ENCODE peak calls at places on chromosome 11, in four cellular contexts. C is breast epithelium, B is H1, U is A549. K is an unnamed sample.
A peak's percentile ranks its signal among the peaks of the same experiment; 100 is the strongest.

GRCh38 chr11:114019046-114019445 is 40.5 kb upstream of the ZBTB16 start:
- DNase-seq in C (no peak), B (no peak), U (no peak), K (no peak)

GRCh38 chr11:71477637-71478011 is 24.6 kb downstream of the NADSYN1 start:
- DNase-seq in C (no peak), B (peak; percentile 51), U (no peak), K (no peak)

GRCh38 chr11:72303179-72303578 is 59.2 kb upstream of the PHOX2A start:
- DNase-seq in C (no peak), B (no peak), U (no peak), K (no peak)

GRCh38 chr11:63250162-63251050 is 7.0 kb upstream of the SLC22A25 start:
- DNase-seq in C (no peak), B (no peak), U (no peak), K (no peak)

GRCh38 chr11:102422817-102423725 is 29.5 kb downstream of the TMEM123 start:
- DNase-seq in C (no peak), B (no peak), U (no peak), K (no peak)

GRCh38 chr11:117583063-117583801 is 213.8 kb downstream of the DSCAML1 start:
- DNase-seq in C (no peak), B (no peak), U (no peak), K (no peak)

GRCh38 chr11:26993965-26994446 is at the start of gene FIBIN:
- DNase-seq in C (no peak), B (peak; percentile 61), U (no peak), K (no peak)

GRCh38 chr11:57190548-57190947 is 8.8 kb downstream of the LRRC55 start:
- DNase-seq in C (no peak), B (no peak), U (no peak), K (no peak)

GRCh38 chr11:33135216-33135615 is 26.1 kb downstream of the CSTF3 start:
- DNase-seq in C (no peak), B (no peak), U (no peak), K (no peak)

GRCh38 chr11:120304526-120304925 is 20.6 kb upstream of the TLCD5 start:
- DNase-seq in C (no peak), B (no peak), U (peak; percentile 43), K (peak; percentile 25)

GRCh38 chr11:29022676-29023075 is 914.5 kb downstream of the METTL15 start:
- DNase-seq in C (no peak), B (no peak), U (no peak), K (no peak)

GRCh38 chr11:116499396-116500001 is 273.3 kb downstream of the BUD13 start:
- DNase-seq in C (no peak), B (peak; percentile 99), U (peak; percentile 66), K (peak; percentile 38)

GRCh38 chr11:105092255-105093239 is 47.0 kb downstream of the CARD18 start:
- DNase-seq in C (no peak), B (no peak), U (no peak), K (no peak)

GRCh38 chr11:8661036-8661435 is 21.4 kb downstream of the TRIM66 start:
- DNase-seq in C (no peak), B (no peak), U (no peak), K (no peak)

GRCh38 chr11:1780700-1781592 is 17.2 kb upstream of the CTSD start:
- DNase-seq in C (no peak), B (no peak), U (no peak), K (no peak)

GRCh38 chr11:62600367-62601113 is 1.1 kb downstream of the MTA2 start:
- DNase-seq in C (no peak), B (no peak), U (no peak), K (no peak)

GRCh38 chr11:21263026-21263425 is 593.6 kb downstream of the NELL1 start:
- DNase-seq in C (no peak), B (no peak), U (no peak), K (no peak)

GRCh38 chr11:85718991-85719807 is 33.2 kb upstream of the CCDC89 start:
- DNase-seq in C (no peak), B (peak; percentile 54), U (peak; percentile 91), K (peak; percentile 85)

GRCh38 chr11:24064309-24064903 is 432.4 kb upstream of the LUZP2 start:
- DNase-seq in C (no peak), B (no peak), U (no peak), K (peak; percentile 1)

GRCh38 chr11:130037058-130037457 is 32.6 kb upstream of the APLP2 start:
- DNase-seq in C (no peak), B (no peak), U (peak; percentile 11), K (peak; percentile 66)

DNA sequence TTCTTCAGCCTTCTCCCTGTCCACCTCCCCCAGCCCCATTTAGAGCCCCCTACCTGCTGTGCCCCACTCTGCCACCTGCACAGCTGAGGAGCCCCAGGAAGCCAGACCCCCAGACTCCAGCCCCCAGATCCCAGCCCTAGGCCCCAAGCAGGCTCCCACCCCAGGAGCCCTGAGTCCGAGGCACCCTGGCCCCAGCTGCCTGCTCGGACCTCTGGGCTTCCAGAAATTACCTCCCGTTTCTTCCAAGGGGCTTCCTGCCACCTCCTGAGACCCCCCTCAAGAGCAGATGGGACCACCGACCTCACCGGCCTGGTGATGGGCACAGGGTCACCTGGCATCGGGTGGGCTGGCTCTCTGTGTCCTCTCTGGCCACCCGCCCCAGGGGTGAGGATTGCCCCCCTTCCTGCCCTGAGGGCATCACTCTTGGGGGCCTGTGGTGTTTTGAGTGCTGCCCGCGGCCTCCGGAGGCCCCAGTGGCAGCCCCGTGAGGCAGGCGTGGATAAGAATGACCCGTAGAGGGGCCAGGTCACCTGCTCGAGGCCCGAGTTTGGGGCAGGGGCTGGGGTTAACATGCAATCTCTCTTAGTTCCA is 18.3 kb upstream of the TALDO1 start:
- DNase-seq in C (no peak), B (no peak), U (no peak), K (no peak)
- TF ChIP-seq POLR2A in C (no peak), B (no peak), U (no peak), K (no peak)

GRCh38 chr11:66371627-66372415 is at the start of gene SLC29A2:
- DNase-seq in C (peak; percentile 75), B (peak; percentile 94), U (peak; percentile 68), K (no peak)
- TF ChIP-seq POLR2A in C (peak; percentile 8), B (no peak), U (no peak), K (no peak)

GRCh38 chr11:16964501-16964900 is 49.7 kb downstream of the PLEKHA7 start:
- DNase-seq in C (no peak), B (no peak), U (no peak), K (no peak)

GRCh38 chr11:16959528-16960100 is 54.6 kb downstream of the PLEKHA7 start:
- DNase-seq in C (no peak), B (no peak), U (no peak), K (no peak)

GRCh38 chr11:16966633-16967346 is 47.4 kb downstream of the PLEKHA7 start:
- DNase-seq in C (no peak), B (no peak), U (no peak), K (no peak)

GRCh38 chr11:16960250-16960649 is 54.0 kb downstream of the PLEKHA7 start:
- DNase-seq in C (no peak), B (no peak), U (no peak), K (no peak)

GRCh38 chr11:16963316-16963876 is 50.8 kb downstream of the PLEKHA7 start:
- DNase-seq in C (no peak), B (no peak), U (no peak), K (no peak)
- TF ChIP-seq POLR2A in C (no peak), B (no peak), U (no peak), K (no peak)

GRCh38 chr11:132062031-132062430 is 691.6 kb downstream of the NTM start:
- DNase-seq in C (no peak), B (no peak), U (no peak), K (no peak)
- TF ChIP-seq POLR2A in C (no peak), B (no peak), U (no peak), K (no peak)

DNA sequence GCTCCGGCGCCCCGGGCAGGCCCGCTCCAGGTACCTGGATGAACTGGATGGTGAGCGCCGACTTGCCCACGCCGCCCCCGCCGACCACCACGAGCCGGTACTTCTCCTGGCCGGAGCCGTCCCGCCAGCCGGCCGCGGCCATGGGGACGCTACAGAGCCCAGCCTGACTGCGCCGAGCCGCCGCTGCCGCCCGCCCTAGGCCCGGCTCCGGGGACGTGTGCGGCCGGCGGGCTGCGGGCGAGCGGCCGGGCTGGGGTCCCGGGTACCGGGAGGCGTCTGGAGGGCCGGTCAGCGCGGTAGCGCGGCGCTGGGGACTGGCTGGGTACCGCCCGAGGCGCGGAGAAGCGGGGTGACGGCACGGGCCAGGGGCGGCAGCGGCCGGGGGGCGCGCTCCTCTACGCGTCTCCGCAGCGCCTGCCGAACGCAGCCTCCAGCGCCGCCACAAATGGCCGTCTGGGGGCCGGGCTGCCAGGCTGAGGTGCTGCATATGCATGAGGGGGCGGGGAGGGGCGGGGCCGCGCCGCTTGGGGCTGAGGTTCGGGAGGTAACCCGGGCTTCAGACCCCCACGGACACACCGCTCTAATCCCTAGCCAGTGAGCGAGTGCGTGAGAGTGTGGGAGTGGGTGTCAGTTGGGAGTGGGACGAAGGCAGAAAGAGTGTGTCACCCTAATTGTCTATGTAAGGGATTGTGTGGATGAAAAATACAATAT is at the start of gene RRAS2:
- DNase-seq in C (peak; percentile 56), B (peak; percentile 84), U (peak; percentile 78), K (peak; percentile 61)
- TF ChIP-seq POLR2A in C (no peak), B (peak; percentile 81), U (peak; percentile 92), K (peak; percentile 97)